ENCODE peak calls at places on chromosomes 2 and 18, in four cellular contexts. O is PC-9; P is naive thymus-derived CD8-positive, alpha-beta T cell; Y is cardiac muscle cell. Z is an unnamed sample.
A peak's percentile ranks its signal among the peaks of the same experiment; 100 is the strongest.

GRCh38 chr2:152347076-152347475 is 12.1 kb downstream of the FMNL2 start:
- DNase-seq in O (peak; percentile 77), P (no peak), Y (peak; percentile 54), Z (no peak)

GRCh38 chr2:25159947-25160346 is 8.4 kb downstream of the POMC start:
- DNase-seq in O (no peak), P (no peak), Y (peak; percentile 42), Z (no peak)

GRCh38 chr2:11621465-11621864 is 48.5 kb downstream of the NTSR2 start:
- DNase-seq in O (peak; percentile 18), P (no peak), Y (no peak), Z (no peak)

GRCh38 chr2:128504242-128505149 is 185.8 kb upstream of the HS6ST1 start:
- DNase-seq in O (peak; percentile 31), P (no peak), Y (no peak), Z (no peak)

GRCh38 chr2:241882090-241882625 is 12.6 kb downstream of the RTP5 start:
- DNase-seq in O (no peak), P (peak; percentile 28), Y (no peak), Z (no peak)

GRCh38 chr18:59145055-59145454 is 5.4 kb downstream of the SEC11C start:
- DNase-seq in O (no peak), P (no peak), Y (no peak), Z (no peak)

GRCh38 chr2:70936165-70936978 is 672 bp downstream of the ATP6V1B1 start:
- DNase-seq in O (no peak), P (no peak), Y (no peak), Z (no peak)

GRCh38 chr2:145483854-145484253 is 963.9 kb upstream of the ZEB2 start:
- DNase-seq in O (no peak), P (no peak), Y (no peak), Z (no peak)

GRCh38 chr2:156489750-156490466 is 53.7 kb downstream of the GPD2 start:
- DNase-seq in O (no peak), P (no peak), Y (no peak), Z (no peak)

Z was measured in activated effector memory CD4-positive, alpha-beta T cell treated with Interleukin-2 at 50 U/mL for 16 hours.